ENCODE peak calls at places on chromosomes 11 and 22, in ten cellular contexts. I is IMR-90; G is lower lobe of right lung; Q is HAP-1; B is mesenchymal stem cell; U is pancreas; P is effector memory CD4-positive, alpha-beta T cell; V is stomach; S is aorta; Y is BE2C. E is an unnamed sample. For H3K9me3, the result is how much of the 10 kb centered on the place peaks cover.

GRCh38 chr11:94185387-94186084 is 56.9 kb downstream of the PANX1 start:
- DNase-seq in I (peak), G (no peak), Q (no peak), B (no peak), U (peak), P (no peak), V (no peak), S (no peak), Y (no peak), E (no peak)

GRCh38 chr11:12924650-12925049 is 84.5 kb upstream of the RASSF10 start:
- DNase-seq in I (no peak), G (no peak), Q (no peak), B (no peak), U (no peak), P (no peak), V (no peak), S (no peak), Y (no peak), E (no peak)

GRCh38 chr11:134866215-134866614 is 454.2 kb upstream of the B3GAT1 start:
- DNase-seq in I (no peak), G (no peak), Q (no peak), B (no peak), U (no peak), P (no peak), V (no peak), S (no peak), Y (no peak), E (no peak)

GRCh38 chr11:64120951-64121569 is 44.9 kb downstream of the MACROD1 start:
- DNase-seq in I (peak), G (peak), Q (no peak), B (peak), U (no peak), P (no peak), V (no peak), S (no peak), Y (peak), E (no peak)

GRCh38 chr11:69563306-69563705 is 77.7 kb upstream of the CCND1 start:
- DNase-seq in I (no peak), G (no peak), Q (no peak), B (no peak), U (no peak), P (no peak), V (no peak), S (no peak), Y (no peak), E (no peak)

GRCh38 chr11:133498969-133499368 is 33.3 kb downstream of the OPCML start:
- DNase-seq in I (no peak), G (no peak), Q (no peak), B (no peak), U (no peak), P (no peak), V (no peak), S (no peak), Y (no peak), E (no peak)

GRCh38 chr22:24244144-24244787 is 616 bp downstream of the GGT5 start:
- DNase-seq in I (peak), G (no peak), Q (no peak), B (peak), U (no peak), P (no peak), V (no peak), S (peak), Y (peak), E (no peak)

GRCh38 chr11:38543311-38543710 is 1945.3 kb upstream of the RAG2 start:
- DNase-seq in I (peak), G (no peak), Q (no peak), B (peak), U (no peak), P (no peak), V (no peak), S (no peak), Y (no peak), E (no peak)

GRCh38 chr22:26050079-26050478 is 119.2 kb upstream of the SEZ6L start:
- DNase-seq in I (no peak), G (no peak), Q (no peak), B (no peak), U (no peak), P (no peak), V (no peak), S (no peak), Y (no peak), E (no peak)

GRCh38 chr22:36384766-36385400 is 2.9 kb downstream of the MYH9 start:
- DNase-seq in I (no peak), G (no peak), Q (peak), B (peak), U (no peak), P (no peak), V (no peak), S (peak), Y (no peak), E (no peak)

GRCh38 chr11:100672483-100673038 is 14.5 kb upstream of the ARHGAP42 start:
- DNase-seq in I (no peak), G (no peak), Q (no peak), B (no peak), U (no peak), P (no peak), V (no peak), S (no peak), Y (no peak), E (no peak)

GRCh38 chr11:25038131-25038530 is 541.3 kb downstream of the LUZP2 start:
- DNase-seq in I (no peak), G (no peak), Q (no peak), B (no peak), U (no peak), P (no peak), V (no peak), S (no peak), Y (no peak), E (no peak)

GRCh38 chr11:86865436-86865835 is 65.1 kb downstream of the PRSS23 start:
- DNase-seq in I (no peak), G (no peak), Q (no peak), B (no peak), U (no peak), P (no peak), V (no peak), S (no peak), Y (no peak), E (no peak)

GRCh38 chr22:30606455-30607299 is at the start of gene TCN2:
- DNase-seq in I (peak), G (peak), Q (peak), B (peak), U (peak), P (no peak), V (peak), S (peak), Y (peak), E (no peak)

GRCh38 chr11:123672568-123672967 is 18.1 kb upstream of the SCN3B start:
- DNase-seq in I (no peak), G (no peak), Q (no peak), B (no peak), U (no peak), P (no peak), V (no peak), S (no peak), Y (no peak), E (no peak)

GRCh38 chr22:37485006-37485713 is 1.0 kb downstream of the MFNG start:
- DNase-seq in I (no peak), G (peak), Q (peak), B (no peak), U (no peak), P (peak), V (no peak), S (no peak), Y (no peak), E (peak)

GRCh38 chr11:129290966-129291365 is 84.7 kb upstream of the BARX2 start:
- DNase-seq in I (no peak), G (no peak), Q (no peak), B (no peak), U (no peak), P (no peak), V (no peak), S (no peak), Y (no peak), E (no peak)

GRCh38 chr11:8090756-8091155 is 9.7 kb downstream of the TUB start:
- DNase-seq in I (no peak), G (no peak), Q (peak), B (peak), U (no peak), P (no peak), V (no peak), S (no peak), Y (peak), E (no peak)

GRCh38 chr11:40434941-40435340 is 1024.5 kb downstream of the LRRC4C start:
- DNase-seq in I (no peak), G (no peak), Q (no peak), B (no peak), U (no peak), P (no peak), V (no peak), S (no peak), Y (no peak), E (no peak)

GRCh38 chr11:117978982-117979381 is 7.2 kb upstream of the IL10RA start:
- DNase-seq in I (no peak), G (no peak), Q (no peak), B (no peak), U (no peak), P (no peak), V (no peak), S (no peak), Y (no peak), E (no peak)

GRCh38 chr11:100793525-100793924 is 106.4 kb downstream of the ARHGAP42 start:
- DNase-seq in I (no peak), G (no peak), Q (no peak), B (no peak), U (no peak), P (no peak), V (no peak), S (no peak), Y (no peak), E (no peak)

GRCh38 chr22:30969532-30970355 is 679 bp downstream of the TUG1 start:
- DNase-seq in I (peak), G (no peak), Q (peak), B (peak), U (no peak), P (peak), V (peak), S (no peak), Y (peak), E (peak)

GRCh38 chr11:68048681-68049508 is 10.1 kb downstream of the TCIRG1 start:
- DNase-seq in I (no peak), G (no peak), Q (no peak), B (no peak), U (no peak), P (no peak), V (no peak), S (peak), Y (peak), E (no peak)

GRCh38 chr11:73818838-73819237 is 31.2 kb downstream of the MRPL48 start:
- DNase-seq in I (peak), G (no peak), Q (no peak), B (peak), U (no peak), P (no peak), V (no peak), S (no peak), Y (no peak), E (no peak)

GRCh38 chr11:110243804-110244203 is 52.6 kb downstream of the RDX start:
- DNase-seq in I (no peak), G (no peak), Q (no peak), B (no peak), U (no peak), P (no peak), V (no peak), S (no peak), Y (no peak), E (no peak)

GRCh38 chr11:46367244-46367915 is 14.1 kb upstream of the MDK start:
- DNase-seq in I (peak), G (peak), Q (peak), B (peak), U (peak), P (peak), V (peak), S (peak), Y (peak), E (peak)

GRCh38 chr22:20615021-20615420 is 107.6 kb downstream of the MED15 start:
- DNase-seq in I (no peak), G (no peak), Q (no peak), B (no peak), U (no peak), P (no peak), V (no peak), S (no peak), Y (no peak), E (no peak)

GRCh38 chr11:24963879-24964278 is 467.0 kb downstream of the LUZP2 start:
- DNase-seq in I (no peak), G (no peak), Q (no peak), B (no peak), U (no peak), P (no peak), V (no peak), S (no peak), Y (no peak), E (no peak)

GRCh38 chr11:130652671-130653335 is 204.4 kb downstream of the ADAMTS15 start:
- DNase-seq in I (peak), G (peak), Q (no peak), B (peak), U (no peak), P (no peak), V (peak), S (peak), Y (no peak), E (no peak)

GRCh38 chr22:37148742-37149665 is 712 bp downstream of the IL2RB start:
- DNase-seq in I (no peak), G (no peak), Q (no peak), B (no peak), U (no peak), P (no peak), V (no peak), S (no peak), Y (no peak), E (no peak)

GRCh38 chr11:79431535-79431934 is 9.3 kb downstream of the TENM4 start:
- DNase-seq in I (peak), G (no peak), Q (no peak), B (no peak), U (no peak), P (no peak), V (no peak), S (no peak), Y (no peak), E (no peak)

GRCh38 chr11:75145972-75146519 is 4.9 kb upstream of the SLCO2B1 start:
- DNase-seq in I (no peak), G (no peak), Q (no peak), B (no peak), U (no peak), P (no peak), V (no peak), S (no peak), Y (no peak), E (no peak)

GRCh38 chr11:31826530-31827438 is 15.7 kb upstream of the PAX6 start:
- DNase-seq in I (no peak), G (no peak), Q (no peak), B (no peak), U (no peak), P (no peak), V (no peak), S (no peak), Y (no peak), E (no peak)

GRCh38 chr11:7630002-7630401 is 43.3 kb downstream of the CYB5R2 start:
- DNase-seq in I (no peak), G (no peak), Q (no peak), B (no peak), U (no peak), P (no peak), V (peak), S (no peak), Y (no peak), E (no peak)

GRCh38 chr11:118290923-118291322 is 13.6 kb upstream of the CD3E start:
- DNase-seq in I (no peak), G (no peak), Q (no peak), B (no peak), U (peak), P (peak), V (peak), S (no peak), Y (no peak), E (no peak)

GRCh38 chr11:115151010-115151409 is 353.2 kb downstream of the CADM1 start:
- DNase-seq in I (no peak), G (no peak), Q (no peak), B (no peak), U (no peak), P (no peak), V (no peak), S (no peak), Y (no peak), E (no peak)

GRCh38 chr22:47372111-47372581 is 609.7 kb downstream of the TBC1D22A start:
- DNase-seq in I (no peak), G (peak), Q (no peak), B (no peak), U (no peak), P (no peak), V (peak), S (peak), Y (no peak), E (no peak)

GRCh38 chr22:47372596-47373385 is 610.3 kb downstream of the TBC1D22A start:
- DNase-seq in I (no peak), G (peak), Q (no peak), B (no peak), U (no peak), P (no peak), V (peak), S (peak), Y (no peak), E (no peak)

GRCh38 chr22:47370448-47371262 is 608.2 kb downstream of the TBC1D22A start:
- DNase-seq in I (no peak), G (peak), Q (no peak), B (no peak), U (no peak), P (no peak), V (peak), S (no peak), Y (no peak), E (no peak)

GRCh38 chr22:47369431-47370015 is 607.1 kb downstream of the TBC1D22A start:
- DNase-seq in I (no peak), G (no peak), Q (no peak), B (no peak), U (no peak), P (no peak), V (peak), S (no peak), Y (no peak), E (no peak)

DNA sequence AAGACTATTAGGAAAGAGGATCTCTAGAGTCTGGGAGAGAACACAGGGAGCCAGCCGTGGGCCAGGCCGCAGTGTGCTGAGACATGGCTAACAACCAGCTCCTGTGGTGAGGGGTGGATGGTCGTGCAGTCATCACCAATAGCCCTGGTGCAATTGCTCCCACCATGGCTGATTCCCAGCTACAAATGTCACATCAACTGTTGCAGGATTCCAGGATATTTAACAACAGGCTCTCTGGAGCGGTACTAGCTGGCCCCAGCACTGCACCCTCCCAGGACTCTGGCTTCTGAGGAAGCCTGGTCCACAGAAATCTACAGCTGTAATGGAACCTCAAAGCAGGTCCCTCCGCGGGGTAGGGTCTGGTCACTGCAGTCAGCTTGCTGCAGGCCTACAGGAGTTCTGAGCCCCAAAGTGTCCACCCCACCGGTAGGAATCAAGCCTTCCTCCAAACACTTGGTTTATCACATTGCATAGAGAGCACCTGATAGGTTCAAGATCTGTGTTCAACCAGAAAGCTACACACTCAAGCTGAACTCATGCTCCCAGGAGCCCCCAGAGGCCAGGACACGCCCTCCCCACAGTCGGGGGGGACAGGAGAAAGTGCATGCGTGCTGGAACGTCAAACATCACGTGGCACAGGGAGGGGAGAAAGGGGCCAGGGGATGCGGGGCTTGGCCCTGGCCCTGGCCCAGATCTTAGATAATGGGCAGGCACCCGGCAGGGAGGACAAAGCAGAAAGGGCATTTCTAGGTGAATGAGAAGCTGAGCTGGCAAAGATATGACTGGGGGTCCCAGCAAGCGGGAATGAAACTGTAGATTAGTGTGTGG is 609.0 kb downstream of the TBC1D22A start:
- DNase-seq in I (no peak), G (peak), Q (no peak), B (no peak), U (no peak), P (no peak), V (peak), S (no peak), Y (no peak), E (no peak)
- H3K9me3 ChIP-seq in I (under half), G (under half), Q (under half), B (under half), U (under half), P (under half), V (under half), S (under half), Y (under half), E (under half)

DNA sequence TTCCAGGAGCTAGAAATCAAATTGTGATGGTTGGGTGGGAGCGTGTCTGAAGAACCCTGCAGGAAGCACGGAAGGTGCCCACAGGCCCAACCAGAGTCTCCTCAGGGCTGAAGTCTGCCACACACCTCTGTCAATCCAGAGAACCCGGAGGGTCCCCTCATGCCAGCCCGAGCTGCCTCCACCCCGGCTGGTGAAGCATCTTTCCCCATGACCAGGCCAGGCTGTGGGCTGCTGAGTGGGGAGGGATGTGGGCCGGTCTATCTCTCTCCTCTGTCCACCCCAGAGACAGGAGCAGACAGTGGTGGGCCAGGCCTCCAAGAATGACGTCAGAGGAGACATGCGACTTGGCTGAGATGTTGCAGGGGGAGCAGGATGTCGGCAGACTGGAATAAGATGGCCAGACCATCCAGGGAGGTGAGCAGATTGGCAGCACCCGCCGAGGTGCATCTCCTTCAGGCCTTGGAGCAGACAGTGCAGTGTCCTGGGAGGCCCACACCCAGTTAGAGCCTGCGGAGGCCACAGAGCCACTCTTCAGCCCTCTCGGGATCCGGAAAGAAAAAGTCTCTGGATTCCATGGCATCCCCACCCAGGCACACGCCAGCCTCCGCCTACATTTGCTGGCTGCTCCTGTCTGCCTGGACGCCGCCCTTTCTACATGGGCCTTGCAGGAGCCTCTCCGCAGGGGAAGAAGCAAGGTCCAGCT is 1524.9 kb downstream of the BRD1 start:
- DNase-seq in I (no peak), G (no peak), Q (no peak), B (no peak), U (no peak), P (no peak), V (no peak), S (no peak), Y (no peak), E (no peak)
- H3K9me3 ChIP-seq in I (half or more), G (under half), Q (under half), B (under half), U (under half), P (under half), V (under half), S (under half), Y (under half), E (under half)

DNA sequence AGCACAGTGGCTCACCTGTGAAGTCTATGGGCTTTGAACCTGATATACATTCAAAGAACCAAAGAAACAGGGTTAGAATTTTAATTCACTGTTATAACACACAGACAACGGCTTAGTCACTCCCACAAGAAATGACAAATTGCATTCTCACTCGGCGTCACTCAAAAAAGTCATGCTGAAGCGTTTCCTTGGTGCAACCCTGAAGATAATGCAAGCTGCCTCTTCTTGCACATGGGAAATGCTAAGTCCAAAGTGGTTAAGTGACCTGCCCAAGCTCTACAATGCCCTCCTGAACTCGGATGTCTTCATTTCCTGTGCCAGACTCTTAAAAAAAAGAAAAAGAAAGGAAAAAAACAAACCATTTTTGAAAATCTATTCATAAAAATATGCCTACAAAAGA is 10.0 kb downstream of the LGR4 start:
- DNase-seq in I (no peak), G (no peak), Q (no peak), B (no peak), U (no peak), P (no peak), V (no peak), S (no peak), Y (no peak), E (no peak)
- H3K9me3 ChIP-seq in I (under half), G (under half), Q (under half), B (under half), U (under half), P (under half), V (under half), S (under half), Y (under half), E (under half)

DNA sequence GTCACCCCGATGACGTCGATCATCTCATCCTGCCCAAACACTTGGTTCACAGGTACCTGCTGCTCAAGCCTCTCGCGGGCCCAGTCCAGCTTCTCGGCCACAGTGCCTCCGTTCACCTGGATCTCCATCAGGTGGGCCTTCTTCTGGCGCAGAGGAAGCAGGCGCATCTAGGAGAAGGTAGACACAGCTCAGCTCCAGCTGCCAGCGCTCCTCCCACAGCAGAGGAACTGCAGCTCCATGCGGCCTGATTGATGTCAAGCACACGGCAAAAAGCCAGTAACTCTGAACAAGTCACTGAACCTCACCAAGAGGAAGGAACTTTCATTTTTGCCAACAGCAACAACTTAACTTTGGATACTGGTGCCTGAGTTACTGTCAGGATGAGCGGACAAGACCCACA is 4.0 kb downstream of the RPL3 start:
- DNase-seq in I (no peak), G (no peak), Q (no peak), B (no peak), U (no peak), P (no peak), V (no peak), S (peak), Y (no peak), E (no peak)
- H3K9me3 ChIP-seq in I (under half), G (under half), Q (under half), B (under half), U (under half), P (under half), V (under half), S (under half), Y (under half), E (under half)

E was measured in T-helper 17 cell.